ENCODE peak calls at places on chromosomes 13 and 19, in nine cellular contexts. G is IMR-90; C is endodermal cell; B is fibroblast of pulmonary artery; I is activated CD4-positive, alpha-beta T cell treated with anti-CD3 and anti-CD28 coated beads, Interleukin-2, amount 50 U/mL, for 48 hours; Y is H4; H is pancreas; Z is NCI-H2171 treated with DMSO at 0.1 percent for 48 hours; T is foreskin fibroblast. J is an unnamed sample.

GRCh38 chr13:109096101-109096500 is 466.7 kb downstream of the MYO16 start:
- DNase-seq in Y (no peak), I (no peak), T (peak; percentile 12), C (no peak), G (no peak), B (no peak), H (no peak), Z (no peak), J (no peak)

GRCh38 chr13:91347996-91348905 is 764 bp downstream of the MIR17HG start:
- DNase-seq in Z (no peak), I (peak; percentile 68), Y (no peak), B (peak; percentile 49), G (no peak), H (peak; percentile 83), C (peak; percentile 56), T (peak; percentile 71), J (peak; percentile 60)

GRCh38 chr19:55452381-55453325 is 8.8 kb downstream of the ISOC2 start:
- DNase-seq in B (peak; percentile 75), C (peak; percentile 96), I (peak; percentile 44), G (peak; percentile 79), Y (peak; percentile 63), T (peak; percentile 80), Z (peak; percentile 82), H (peak; percentile 65), J (no peak)

GRCh38 chr19:43984687-43985000 is 656 bp downstream of the ZNF155 start:
- DNase-seq in G (no peak), Z (no peak), H (no peak), Y (no peak), T (no peak), B (no peak), C (peak; percentile 48), I (no peak), J (no peak)

GRCh38 chr19:30842926-30843325 is 470.7 kb downstream of the ZNF536 start:
- DNase-seq in H (no peak), B (no peak), Z (no peak), C (no peak), I (no peak), T (no peak), Y (no peak), G (no peak), J (no peak)

GRCh38 chr13:110127986-110128511 is 178.9 kb downstream of the COL4A1 start:
- DNase-seq in G (peak; percentile 49), Y (no peak), B (peak; percentile 64), Z (no peak), T (peak; percentile 36), H (no peak), I (no peak), C (no peak), J (no peak)

GRCh38 chr19:16527971-16528521 is 14.2 kb downstream of the CHERP start:
- DNase-seq in B (peak; percentile 27), H (no peak), Z (no peak), I (peak; percentile 66), Y (no peak), G (no peak), C (peak; percentile 85), T (peak; percentile 36), J (peak; percentile 26)

GRCh38 chr13:56755181-56755580 is 385.5 kb upstream of the PRR20A start:
- DNase-seq in B (peak; percentile 51), C (peak; percentile 46), Y (no peak), T (no peak), G (no peak), H (no peak), Z (no peak), I (no peak), J (no peak)

GRCh38 chr13:21344662-21345176 is 114.4 kb downstream of the ZDHHC20 start:
- DNase-seq in G (no peak), B (no peak), H (no peak), Z (no peak), C (no peak), T (no peak), I (peak; percentile 40), Y (no peak), J (peak; percentile 32)

GRCh38 chr19:39444598-39445257 is 654 bp upstream of the SUPT5H start:
- DNase-seq in H (no peak), C (no peak), B (no peak), I (no peak), T (peak; percentile 38), Z (no peak), Y (no peak), G (no peak), J (no peak)

GRCh38 chr13:76300688-76301087 is 585.5 kb downstream of the KCTD12 start:
- DNase-seq in C (no peak), Z (no peak), T (no peak), B (no peak), I (no peak), H (no peak), G (no peak), Y (no peak), J (no peak)

GRCh38 chr19:30122431-30122830 is 180.4 kb downstream of the URI1 start:
- DNase-seq in I (no peak), B (no peak), Y (no peak), C (no peak), H (no peak), G (no peak), Z (no peak), T (no peak), J (no peak)

GRCh38 chr19:29576761-29577661 is 29.1 kb upstream of the POP4 start:
- DNase-seq in C (no peak), T (peak; percentile 7), H (no peak), I (peak; percentile 59), Z (peak; percentile 84), B (peak; percentile 17), Y (no peak), G (peak; percentile 47), J (no peak)

J was measured in effector memory CD8-positive, alpha-beta T cell.